ENCODE peak calls at places on chromosomes 2 and 18, in four cellular contexts. G is IMR-90, O is HepG2, U is psoas muscle. Q is an unnamed sample.

GRCh38 chr2:83221258-83221657 is 1237.8 kb downstream of the SUCLG1 start:
- DNase-seq in G (peak; percentile 0), O (no peak), U (no peak), Q (no peak)

GRCh38 chr2:159677654-159678053 is 34.7 kb upstream of the MARCHF7 start:
- DNase-seq in G (peak; percentile 33), O (peak; percentile 10), U (no peak), Q (peak; percentile 2)

GRCh38 chr2:1900736-1901135 is 156.4 kb upstream of the PXDN start:
- DNase-seq in G (no peak), O (no peak), U (no peak), Q (no peak)

GRCh38 chr2:203484266-203485112 is 50.6 kb downstream of the RAPH1 start:
- DNase-seq in G (peak; percentile 16), O (peak; percentile 46), U (no peak), Q (peak; percentile 45)

GRCh38 chr2:33598472-33599174 is 476 bp downstream of the FAM98A start:
- DNase-seq in G (peak; percentile 56), O (peak; percentile 45), U (peak; percentile 40), Q (no peak)

GRCh38 chr2:47373747-47374146 is 29.2 kb upstream of the MSH2 start:
- DNase-seq in G (no peak), O (peak; percentile 83), U (no peak), Q (no peak)

GRCh38 chr2:26976242-26976641 is 5.8 kb downstream of the MAPRE3 start:
- DNase-seq in G (peak; percentile 84), O (no peak), U (no peak), Q (no peak)

GRCh38 chr18:48924621-48925601 is 25.9 kb downstream of the SMAD7 start:
- DNase-seq in G (no peak), O (no peak), U (no peak), Q (no peak)

GRCh38 chr2:108616731-108617161 is 82.5 kb downstream of the LIMS1 start:
- DNase-seq in G (peak; percentile 55), O (no peak), U (no peak), Q (no peak)

GRCh38 chr2:14524803-14525080 is 107.8 kb upstream of the LRATD1 start:
- DNase-seq in G (peak; percentile 55), O (no peak), U (no peak), Q (no peak)

GRCh38 chr2:174117951-174118930 is 130.1 kb downstream of the OLA1 start:
- DNase-seq in G (peak; percentile 89), O (no peak), U (no peak), Q (no peak)

GRCh38 chr2:218024336-218024735 is 21.5 kb upstream of the TNS1 start:
- DNase-seq in G (no peak), O (no peak), U (no peak), Q (no peak)

GRCh38 chr2:29844713-29845320 is 76.6 kb downstream of the ALK start:
- DNase-seq in G (no peak), O (no peak), U (no peak), Q (no peak)

GRCh38 chr2:110173523-110173922 is 31.3 kb downstream of the NPHP1 start:
- DNase-seq in G (peak; percentile 70), O (peak; percentile 5), U (no peak), Q (no peak)

GRCh38 chr2:101234169-101234938 is 18.3 kb upstream of the CNOT11 start:
- DNase-seq in G (no peak), O (peak; percentile 63), U (no peak), Q (no peak)

GRCh38 chr2:207394812-207395534 is 134.8 kb upstream of the CREB1 start:
- DNase-seq in G (peak; percentile 99), O (no peak), U (peak; percentile 23), Q (peak; percentile 91)

GRCh38 chr18:78171954-78172353 is 807.7 kb upstream of the SALL3 start:
- DNase-seq in G (no peak), O (no peak), U (no peak), Q (no peak)

GRCh38 chr2:48424356-48424755 is 105.6 kb upstream of the STON1 start:
- DNase-seq in G (no peak), O (no peak), U (no peak), Q (no peak)

GRCh38 chr18:11663630-11664029 is 25.4 kb upstream of the GNAL start:
- DNase-seq in G (no peak), O (no peak), U (no peak), Q (no peak)

GRCh38 chr2:25373269-25373981 is 31.7 kb upstream of the DNMT3A start:
- DNase-seq in G (no peak), O (no peak), U (peak; percentile 59), Q (no peak)

GRCh38 chr2:166831930-166832329 is 56.4 kb upstream of the XIRP2 start:
- DNase-seq in G (peak; percentile 7), O (no peak), U (no peak), Q (no peak)

GRCh38 chr2:168138369-168138768 is 109.0 kb downstream of the STK39 start:
- DNase-seq in G (no peak), O (no peak), U (peak; percentile 18), Q (no peak)

GRCh38 chr2:207008105-207008990 is 69.0 kb downstream of the CPO start:
- DNase-seq in G (peak; percentile 23), O (no peak), U (no peak), Q (no peak)

GRCh38 chr2:20745924-20746555 is 76.9 kb downstream of the LDAH start:
- DNase-seq in G (no peak), O (peak; percentile 12), U (no peak), Q (no peak)

GRCh38 chr18:60981651-60982050 is 351.6 kb upstream of the CDH20 start:
- DNase-seq in G (no peak), O (no peak), U (no peak), Q (no peak)

GRCh38 chr2:158928965-158929364 is 39.5 kb upstream of the TANC1 start:
- DNase-seq in G (no peak), O (no peak), U (no peak), Q (no peak)

GRCh38 chr2:15818186-15818795 is 122.1 kb upstream of the MYCN start:
- DNase-seq in G (no peak), O (no peak), U (no peak), Q (no peak)

GRCh38 chr2:126793885-126794613 is 104.6 kb upstream of the TEX51 start:
- DNase-seq in G (no peak), O (no peak), U (no peak), Q (no peak)

GRCh38 chr2:40049782-40050181 is 270.7 kb upstream of the THUMPD2 start:
- DNase-seq in G (no peak), O (no peak), U (no peak), Q (no peak)

GRCh38 chr18:2881088-2881487 is 34.3 kb downstream of the EMILIN2 start:
- DNase-seq in G (peak; percentile 26), O (no peak), U (no peak), Q (no peak)
- H3K4me3 ChIP-seq in G (no peak overlapping the region), O (no peak overlapping the region), U (no peak overlapping the region), Q (no peak overlapping the region)

GRCh38 chr2:236702693-236703092 is 133.1 kb downstream of the ACKR3 start:
- DNase-seq in G (no peak), O (no peak), U (no peak), Q (no peak)

GRCh38 chr2:236706288-236706687 is 136.7 kb downstream of the ACKR3 start:
- DNase-seq in G (no peak), O (no peak), U (no peak), Q (no peak)

GRCh38 chr2:236703310-236703709 is 133.7 kb downstream of the ACKR3 start:
- DNase-seq in G (no peak), O (no peak), U (no peak), Q (no peak)

GRCh38 chr2:236705295-236706114 is 135.9 kb downstream of the ACKR3 start:
- DNase-seq in G (no peak), O (no peak), U (peak; percentile 49), Q (no peak)

GRCh38 chr2:236703906-236704305 is 134.3 kb downstream of the ACKR3 start:
- DNase-seq in G (no peak), O (no peak), U (no peak), Q (no peak)
- H3K36me3 ChIP-seq in G (no peaks in the 10 kb centered on the region), O (no peaks in the 10 kb centered on the region), U (no peaks in the 10 kb centered on the region), Q (no peaks in the 10 kb centered on the region)

DNA sequence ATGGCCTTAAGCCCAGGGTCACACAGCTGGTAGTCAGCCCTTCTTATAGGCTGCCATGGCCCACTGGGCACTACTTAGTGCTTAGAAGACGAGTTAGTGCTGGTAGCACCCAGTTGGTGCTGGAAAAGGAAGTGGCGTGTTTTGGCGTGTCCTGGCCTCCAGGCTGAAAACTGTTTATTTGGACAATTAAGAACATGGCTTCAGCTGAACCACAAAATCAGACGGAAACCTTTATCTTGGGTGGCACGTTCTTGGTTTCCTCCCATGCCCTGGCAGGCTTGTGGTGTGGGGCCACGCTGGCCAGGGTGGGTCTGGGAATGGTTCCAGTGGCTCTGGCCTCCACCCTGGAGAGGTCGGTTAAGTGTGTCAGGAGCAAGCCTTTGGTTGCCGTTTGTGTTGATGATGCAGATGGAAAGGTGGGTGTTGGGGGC is 141.5 kb upstream of the HAAO start:
- DNase-seq in G (no peak), O (no peak), U (no peak), Q (no peak)
- H3K4me1 ChIP-seq in G (peaks cover 32% of the 10 kb centered on the region), O (peaks cover 94% of the 10 kb centered on the region), U (peaks cover 26% of the 10 kb centered on the region), Q (no peaks in the 10 kb centered on the region)

DNA sequence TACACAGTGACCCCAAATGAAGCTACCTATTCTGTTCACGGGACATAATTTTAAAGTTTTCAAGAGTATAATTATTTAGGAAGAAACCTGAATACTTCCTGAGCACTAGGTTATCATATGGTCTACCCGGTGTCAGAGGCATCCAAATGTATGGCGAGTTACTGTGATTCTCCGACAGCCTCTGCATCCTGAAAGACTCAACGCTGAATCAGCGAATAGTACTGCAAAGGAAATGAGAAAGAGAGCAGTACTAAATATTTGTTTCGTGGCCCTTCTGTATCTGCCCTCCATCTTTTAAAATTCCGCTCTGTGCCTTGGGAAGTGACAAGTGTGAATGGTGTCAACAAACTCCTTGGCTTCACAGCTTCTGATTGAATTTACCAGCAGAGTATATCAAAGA is 358.0 kb upstream of the ZEB2 start:
- DNase-seq in G (no peak), O (no peak), U (no peak), Q (no peak)
- H3K4me3 ChIP-seq in G (no peak overlapping the region), O (no peak overlapping the region), U (no peak overlapping the region), Q (no peak overlapping the region)

GRCh38 chr18:58350526-58350925 is 278.4 kb downstream of the ALPK2 start:
- DNase-seq in G (peak; percentile 58), O (no peak), U (no peak), Q (no peak)
- H3K36me3 ChIP-seq in G (no peaks in the 10 kb centered on the region), O (peaks cover 3% of the 10 kb centered on the region), U (peaks cover 61% of the 10 kb centered on the region), Q (no peaks in the 10 kb centered on the region)

GRCh38 chr2:42924436-42924897 is 132.1 kb upstream of the HAAO start:
- DNase-seq in G (no peak), O (no peak), U (peak; percentile 49), Q (no peak)
- H3K4me1 ChIP-seq in G (peaks cover 46% of the 10 kb centered on the region), O (peaks cover 83% of the 10 kb centered on the region), U (peaks cover 59% of the 10 kb centered on the region), Q (peaks cover 3% of the 10 kb centered on the region)

GRCh38 chr2:120710256-120710655 is 25.4 kb upstream of the GLI2 start:
- DNase-seq in G (peak; percentile 79), O (no peak), U (no peak), Q (no peak)

GRCh38 chr2:120708944-120709607 is 26.6 kb upstream of the GLI2 start:
- DNase-seq in G (no peak), O (no peak), U (no peak), Q (no peak)

GRCh38 chr2:120712180-120712678 is 23.4 kb upstream of the GLI2 start:
- DNase-seq in G (peak; percentile 35), O (no peak), U (no peak), Q (no peak)

GRCh38 chr2:120709608-120710041 is 26.0 kb upstream of the GLI2 start:
- DNase-seq in G (no peak), O (no peak), U (no peak), Q (no peak)

GRCh38 chr2:120711694-120712093 is 24.0 kb upstream of the GLI2 start:
- DNase-seq in G (no peak), O (no peak), U (no peak), Q (no peak)
- H3K4me3 ChIP-seq in G (no peak overlapping the region), O (no peak overlapping the region), U (no peak overlapping the region), Q (no peak overlapping the region)

Q was measured in Panc1.